ENCODE peak calls at places on chromosomes 7 and 10, in ten cellular contexts. A, F, J, P, K, S, U, V, Z and B are unnamed samples.

GRCh38 chr10:88961266-88961665 is 8.7 kb upstream of the ACTA2 start:
- DNase-seq in K (no peak), S (no peak), Z (no peak), F (no peak), U (no peak), A (no peak), P (no peak), V (no peak), J (no peak), B (no peak)

GRCh38 chr10:24027107-24027506 is 181.8 kb upstream of the KIAA1217 start:
- DNase-seq in P (no peak), V (peak), S (no peak), J (no peak), Z (no peak), A (no peak), F (no peak), K (no peak), U (no peak), B (no peak)

GRCh38 chr7:11346312-11346711 is 372.6 kb downstream of the PHF14 start:
- DNase-seq in V (no peak), K (no peak), Z (no peak), F (no peak), J (no peak), A (no peak), U (no peak), S (no peak), P (no peak), B (no peak)

GRCh38 chr10:58044072-58044471 is 223.6 kb downstream of the IPMK start:
- DNase-seq in S (no peak), J (no peak), P (no peak), K (no peak), U (no peak), A (no peak), Z (no peak), V (peak), F (no peak), B (no peak)

GRCh38 chr7:95396136-95397032 is at the start of gene PON3:
- DNase-seq in J (peak), V (peak), Z (no peak), U (no peak), S (no peak), K (no peak), P (no peak), F (no peak), A (no peak), B (peak)

GRCh38 chr7:6166443-6166871 is 106.0 kb downstream of the CYTH3 start:
- DNase-seq in Z (no peak), J (no peak), F (no peak), S (peak), P (no peak), V (no peak), K (no peak), A (no peak), U (no peak), B (no peak)

GRCh38 chr10:25725917-25726716 is 207.9 kb upstream of the MYO3A start:
- DNase-seq in S (no peak), K (peak), V (peak), P (no peak), F (no peak), Z (peak), A (no peak), J (peak), U (no peak), B (no peak)

GRCh38 chr10:37754538-37755323 is 102.7 kb downstream of the ZNF248 start:
- DNase-seq in Z (no peak), F (no peak), A (no peak), P (no peak), U (no peak), J (peak), K (peak), S (peak), V (no peak), B (no peak)

GRCh38 chr10:132654708-132655661 is 117.4 kb downstream of the INPP5A start:
- DNase-seq in P (peak), A (no peak), Z (peak), J (peak), S (peak), U (peak), K (no peak), F (peak), V (peak), B (peak)

GRCh38 chr10:3166496-3167290 is 5.9 kb downstream of the PITRM1 start:
- DNase-seq in K (no peak), P (no peak), J (no peak), U (no peak), V (no peak), F (no peak), A (no peak), Z (no peak), S (no peak), B (no peak)

GRCh38 chr10:93062499-93063216 is 2.1 kb downstream of the CYP26C1 start:
- DNase-seq in U (no peak), P (no peak), F (no peak), V (peak), Z (no peak), S (peak), J (no peak), K (no peak), A (no peak), B (peak)